ENCODE peak calls at places on chromosomes 6 and 20, in six cellular contexts. C, Q, F, L, V and R are unnamed samples.

GRCh38 chr20:32473231-32474008 is 111.7 kb downstream of the NOL4L start:
- DNase-seq in C (no peak), Q (no peak), F (no peak), L (no peak), V (no peak), R (no peak)

GRCh38 chr6:24662206-24662605 is 4.5 kb downstream of the TDP2 start:
- DNase-seq in C (no peak), Q (no peak), F (no peak), L (no peak), V (no peak), R (no peak)

GRCh38 chr6:35568967-35569606 is 56.4 kb upstream of the TULP1 start:
- DNase-seq in C (no peak), Q (peak; percentile 70), F (no peak), L (peak; percentile 63), V (no peak), R (peak; percentile 21)

GRCh38 chr20:757509-757908 is 10.8 kb downstream of the SLC52A3 start:
- DNase-seq in C (no peak), Q (no peak), F (no peak), L (no peak), V (no peak), R (no peak)

GRCh38 chr20:44354979-44355502 is 458 bp upstream of the HNF4A start:
- DNase-seq in C (no peak), Q (no peak), F (no peak), L (no peak), V (no peak), R (no peak)

GRCh38 chr20:8399963-8400362 is 267.9 kb downstream of the PLCB1 start:
- DNase-seq in C (no peak), Q (no peak), F (no peak), L (no peak), V (no peak), R (no peak)

GRCh38 chr20:25239387-25240370 is 8.2 kb upstream of the PYGB start:
- DNase-seq in C (no peak), Q (no peak), F (no peak), L (no peak), V (no peak), R (no peak)

GRCh38 chr20:19275630-19276071 is 63.2 kb downstream of the SLC24A3 start:
- DNase-seq in C (no peak), Q (peak; percentile 62), F (peak; percentile 79), L (peak; percentile 57), V (peak; percentile 16), R (no peak)

GRCh38 chr6:1123976-1124375 is 187.9 kb upstream of the FOXQ1 start:
- DNase-seq in C (no peak), Q (no peak), F (no peak), L (no peak), V (no peak), R (no peak)

GRCh38 chr6:139765825-139766285 is 391.4 kb upstream of the CITED2 start:
- DNase-seq in C (peak; percentile 74), Q (peak; percentile 46), F (no peak), L (peak; percentile 44), V (peak; percentile 72), R (no peak)

GRCh38 chr6:74768120-74768519 is 437.7 kb downstream of the COL12A1 start:
- DNase-seq in C (no peak), Q (no peak), F (no peak), L (no peak), V (no peak), R (no peak)

GRCh38 chr20:47317127-47317895 is 39.2 kb downstream of the ZMYND8 start:
- DNase-seq in C (peak; percentile 98), Q (peak; percentile 98), F (peak; percentile 78), L (peak; percentile 97), V (peak; percentile 99), R (peak; percentile 13)

GRCh38 chr6:38570750-38571149 is 69.0 kb downstream of the BTBD9 start:
- DNase-seq in C (peak; percentile 40), Q (peak; percentile 33), F (no peak), L (peak; percentile 41), V (peak; percentile 32), R (no peak)

GRCh38 chr6:10951675-10952282 is 64.9 kb downstream of the SYCP2L start:
- DNase-seq in C (peak; percentile 94), Q (peak; percentile 80), F (no peak), L (peak; percentile 77), V (peak; percentile 71), R (no peak)

GRCh38 chr6:21115111-21115510 is 478.4 kb upstream of the SOX4 start:
- DNase-seq in C (peak; percentile 42), Q (peak; percentile 83), F (peak; percentile 25), L (peak; percentile 77), V (no peak), R (no peak)

DNA sequence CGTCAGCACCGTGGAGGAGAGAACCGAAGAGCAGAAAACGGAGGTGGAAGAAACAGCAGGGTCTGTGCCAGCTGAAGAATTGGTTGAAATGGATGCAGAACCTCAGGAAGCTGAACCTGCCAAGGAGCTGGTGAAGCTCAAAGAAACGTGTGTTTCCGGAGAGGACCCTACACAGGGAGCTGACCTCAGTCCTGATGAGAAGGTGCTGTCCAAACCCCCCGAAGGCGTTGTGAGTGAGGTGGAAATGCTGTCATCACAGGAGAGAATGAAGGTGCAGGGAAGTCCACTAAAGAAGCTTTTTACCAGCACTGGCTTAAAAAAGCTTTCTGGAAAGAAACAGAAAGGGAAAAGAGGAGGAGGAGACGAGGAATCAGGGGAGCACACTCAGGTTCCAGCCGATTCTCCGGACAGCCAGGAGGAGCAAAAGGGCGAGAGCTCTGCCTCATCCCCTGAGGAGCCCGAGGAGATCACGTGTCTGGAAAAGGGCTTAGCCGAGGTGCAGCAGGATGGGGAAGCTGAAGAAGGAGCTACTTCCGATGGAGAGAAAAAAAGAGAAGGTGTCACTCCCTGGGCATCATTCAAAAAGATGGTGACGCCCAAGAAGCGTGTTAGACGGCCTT is 41.6 kb downstream of the ZBTB2 start:
- DNase-seq in C (no peak), Q (no peak), F (no peak), L (no peak), V (no peak), R (no peak)
- TF ChIP-seq CTCF in C (no peak), Q (no peak), F (no peak), L (no peak), V (no peak), R (no peak)

DNA sequence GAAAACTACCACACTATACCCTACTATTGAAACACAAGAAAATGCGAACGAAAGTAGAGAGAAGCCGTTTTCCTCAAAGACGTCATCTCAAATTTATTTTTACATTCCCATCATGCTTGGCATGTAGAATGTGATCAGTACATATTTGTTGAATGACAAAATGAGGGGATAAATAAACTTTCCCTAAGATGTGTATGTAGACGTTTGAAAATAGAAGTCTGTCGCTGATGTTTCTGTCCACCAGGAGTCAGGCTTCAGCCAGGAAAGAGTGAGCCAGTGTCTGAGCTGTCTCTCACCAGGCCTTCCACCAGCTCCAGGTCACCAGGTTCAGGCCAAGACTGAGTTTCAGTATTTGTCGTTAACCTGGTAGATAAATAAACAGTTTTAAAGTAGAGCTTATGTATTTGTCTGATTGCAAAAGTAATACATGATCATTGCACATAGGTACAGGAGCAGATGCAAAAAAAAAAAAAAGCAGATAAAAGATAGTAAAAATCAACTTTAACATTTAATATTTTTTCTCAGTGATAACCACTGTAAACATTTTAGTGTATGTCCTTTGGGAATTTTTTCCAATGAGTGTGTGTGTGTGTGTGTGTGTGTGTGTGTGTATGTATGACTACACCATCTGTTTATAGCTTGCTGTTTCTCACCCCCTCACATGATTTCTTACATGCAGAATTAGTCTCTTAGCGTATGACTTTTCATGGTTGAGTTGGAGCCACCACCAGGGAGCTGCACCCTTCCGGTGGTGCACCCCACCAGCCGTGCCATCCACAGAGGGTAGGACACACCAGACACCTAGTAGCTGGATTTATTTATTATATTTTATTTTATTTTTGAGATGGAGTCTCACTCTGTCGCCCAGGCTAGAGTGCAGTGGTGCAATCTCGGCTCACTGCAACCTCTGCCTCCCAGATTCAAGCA is 26.2 kb downstream of the WRNIP1 start:
- DNase-seq in C (peak; percentile 97), Q (peak; percentile 87), F (peak; percentile 75), L (peak; percentile 87), V (peak; percentile 88), R (peak; percentile 53)
- TF ChIP-seq CTCF in C (peak; percentile 96), Q (peak; percentile 85), F (peak; percentile 63), L (peak; percentile 79), V (peak; percentile 85), R (peak; percentile 62)

DNA sequence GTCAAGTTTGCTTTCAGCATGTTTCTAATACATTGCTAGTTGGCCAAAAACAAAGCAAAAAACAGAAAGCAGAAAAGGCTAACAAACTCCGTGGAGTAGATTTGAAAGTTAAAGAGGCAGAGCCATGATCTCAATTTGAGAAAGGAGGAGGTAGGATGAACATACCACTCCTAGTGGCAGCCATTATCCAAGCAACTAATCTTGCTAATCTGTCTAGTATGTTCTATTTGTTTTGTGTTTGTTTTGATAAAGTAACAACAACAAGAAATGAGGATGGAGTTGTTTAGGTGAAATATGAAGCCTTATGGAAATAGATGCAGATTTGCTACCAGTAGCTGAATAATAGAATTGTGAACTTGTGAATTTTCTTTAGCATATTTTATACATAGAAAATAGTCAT is 295.5 kb upstream of the PRDM1 start:
- DNase-seq in C (no peak), Q (no peak), F (no peak), L (no peak), V (no peak), R (no peak)
- TF ChIP-seq CTCF in C (peak; percentile 7), Q (no peak), F (no peak), L (peak; percentile 9), V (peak; percentile 11), R (no peak)

GRCh38 chr20:53782612-53783246 is 189.1 kb upstream of the ZNF217 start:
- DNase-seq in C (no peak), Q (no peak), F (no peak), L (no peak), V (no peak), R (no peak)

GRCh38 chr20:53786071-53786444 is 192.4 kb upstream of the ZNF217 start:
- DNase-seq in C (no peak), Q (no peak), F (no peak), L (no peak), V (peak; percentile 95), R (no peak)

GRCh38 chr20:53783768-53784167 is 190.1 kb upstream of the ZNF217 start:
- DNase-seq in C (no peak), Q (no peak), F (no peak), L (no peak), V (no peak), R (no peak)

GRCh38 chr20:53786445-53787267 is 193.0 kb upstream of the ZNF217 start:
- DNase-seq in C (no peak), Q (no peak), F (no peak), L (no peak), V (peak; percentile 70), R (no peak)

GRCh38 chr20:53785320-53785719 is 191.7 kb upstream of the ZNF217 start:
- DNase-seq in C (no peak), Q (no peak), F (no peak), L (no peak), V (peak; percentile 62), R (no peak)
- TF ChIP-seq CTCF in C (no peak), Q (no peak), F (no peak), L (no peak), V (peak; percentile 12), R (no peak)

GRCh38 chr6:116631379-116631990 is 15.2 kb downstream of the RSPH4A start:
- DNase-seq in C (no peak), Q (peak; percentile 20), F (no peak), L (peak; percentile 10), V (no peak), R (no peak)

GRCh38 chr6:116629467-116630063 is 13.3 kb downstream of the RSPH4A start:
- DNase-seq in C (no peak), Q (peak; percentile 16), F (no peak), L (no peak), V (no peak), R (no peak)

GRCh38 chr6:116633685-116634084 is 17.4 kb downstream of the RSPH4A start:
- DNase-seq in C (no peak), Q (no peak), F (no peak), L (no peak), V (no peak), R (no peak)
- TF ChIP-seq CTCF in C (no peak), Q (peak; percentile 15), F (no peak), L (peak; percentile 13), V (peak; percentile 27), R (no peak)

GRCh38 chr6:28531479-28532128 is 5.9 kb downstream of the GPX5 start:
- DNase-seq in C (no peak), Q (no peak), F (no peak), L (no peak), V (no peak), R (no peak)
- TF ChIP-seq CTCF in C (no peak), Q (no peak), F (no peak), L (no peak), V (no peak), R (no peak)